ENCODE peak calls at places on chromosomes 16 and 17, in nine cellular contexts. Z, H, Q, Y, O, N, E, U and M are unnamed samples.

GRCh38 chr16:47972246-47972985 is 183.4 kb downstream of the ABCC12 start:
- DNase-seq in H (no peak), N (no peak), U (no peak), Y (no peak), Q (no peak), Z (no peak), O (no peak), E (no peak), M (no peak)

GRCh38 chr16:1093284-1094123 is 2.5 kb downstream of the C1QTNF8 start:
- DNase-seq in Q (peak), O (no peak), N (no peak), Y (no peak), H (no peak), Z (no peak), U (peak), E (no peak), M (no peak)

GRCh38 chr16:61820820-61821219 is 215.4 kb downstream of the CDH8 start:
- DNase-seq in Q (no peak), O (no peak), U (no peak), N (no peak), H (no peak), Z (peak), Y (no peak), E (no peak), M (no peak)

GRCh38 chr16:53910990-53911389 is 207.0 kb downstream of the FTO start:
- DNase-seq in Q (no peak), Y (no peak), O (no peak), N (no peak), Z (no peak), H (no peak), U (no peak), E (no peak), M (no peak)

GRCh38 chr17:77846531-77847085 is 111.9 kb upstream of the TNRC6C start:
- DNase-seq in Z (no peak), Y (no peak), O (no peak), H (no peak), Q (no peak), N (no peak), E (no peak), U (no peak), M (no peak)

GRCh38 chr16:85270365-85270764 is 158.1 kb upstream of the CIBAR2 start:
- DNase-seq in H (no peak), Z (no peak), Q (no peak), U (no peak), N (no peak), Y (no peak), E (no peak), O (no peak), M (no peak)

GRCh38 chr16:63363738-63364137 is 1327.5 kb upstream of the CDH8 start:
- DNase-seq in U (no peak), H (no peak), O (no peak), Q (no peak), Z (no peak), E (no peak), Y (no peak), N (no peak), M (no peak)

GRCh38 chr17:48954300-48954755 is 9.7 kb upstream of the SNF8 start:
- DNase-seq in Z (peak), Y (no peak), O (no peak), U (no peak), N (no peak), E (peak), H (no peak), Q (peak), M (no peak)

GRCh38 chr17:41860254-41860931 is 4.8 kb downstream of the KLHL11 start:
- DNase-seq in N (no peak), H (no peak), Y (no peak), Z (no peak), U (no peak), Q (no peak), E (no peak), O (no peak), M (no peak)

GRCh38 chr16:30904114-30904780 is 7.8 kb downstream of the CTF1 start:
- DNase-seq in O (no peak), N (no peak), E (no peak), H (no peak), U (no peak), Y (no peak), Q (no peak), Z (no peak), M (no peak)

GRCh38 chr17:31680126-31680525 is 178.9 kb downstream of the COPRS start:
- DNase-seq in Z (no peak), E (no peak), N (no peak), Y (no peak), O (no peak), Q (no peak), U (peak), H (no peak), M (no peak)

GRCh38 chr17:61219460-61219859 is 180.2 kb upstream of the TBX2 start:
- DNase-seq in E (peak), U (no peak), Q (peak), O (no peak), Y (no peak), H (no peak), N (peak), Z (no peak), M (no peak)

GRCh38 chr17:27464431-27464830 is 8.2 kb downstream of the KSR1 start:
- DNase-seq in Q (no peak), N (no peak), O (no peak), Y (no peak), Z (no peak), H (no peak), E (no peak), U (no peak), M (no peak)

GRCh38 chr17:79845601-79845949 is 6.3 kb upstream of the CBX4 start:
- DNase-seq in O (no peak), E (no peak), H (no peak), Z (peak), Q (no peak), Y (no peak), N (no peak), U (no peak), M (no peak)

GRCh38 chr17:58997756-58998553 is 108.7 kb downstream of the TRIM37 start:
- DNase-seq in E (no peak), Y (no peak), O (no peak), N (no peak), U (no peak), Q (no peak), H (no peak), Z (peak), M (no peak)

GRCh38 chr16:51607202-51607756 is 456.2 kb upstream of the SALL1 start:
- DNase-seq in Z (no peak), N (no peak), U (no peak), O (no peak), H (no peak), Y (no peak), Q (no peak), E (no peak), M (no peak)

GRCh38 chr17:78226752-78227454 is 4.5 kb upstream of the TMEM235 start:
- DNase-seq in N (no peak), Q (no peak), H (no peak), U (no peak), E (no peak), Z (no peak), O (no peak), Y (peak), M (no peak)

GRCh38 chr17:76905036-76905435 is 36.8 kb downstream of the MGAT5B start:
- DNase-seq in E (no peak), N (no peak), Z (no peak), O (no peak), Y (no peak), U (no peak), H (no peak), Q (no peak), M (no peak)

GRCh38 chr17:74130276-74130675 is 73.2 kb upstream of the RPL38 start:
- DNase-seq in O (no peak), E (no peak), Y (no peak), N (no peak), Z (no peak), H (no peak), Q (no peak), U (no peak), M (no peak)

GRCh38 chr17:50642071-50642721 is 7.5 kb downstream of the ABCC3 start:
- DNase-seq in Y (no peak), Z (no peak), H (no peak), U (no peak), O (no peak), E (no peak), Q (no peak), N (no peak), M (no peak)

GRCh38 chr17:15169676-15170075 is 95.5 kb downstream of the PMP22 start:
- DNase-seq in Y (no peak), U (no peak), N (no peak), E (peak), O (no peak), Z (peak), Q (peak), H (no peak), M (peak)

GRCh38 chr16:87956771-87957279 is 5.6 kb downstream of the BANP start:
- DNase-seq in H (no peak), U (peak), Y (no peak), O (no peak), Q (peak), N (no peak), Z (peak), E (no peak), M (peak)

GRCh38 chr17:78255029-78255656 is 23.7 kb downstream of the TMEM235 start:
- DNase-seq in O (no peak), Y (no peak), N (no peak), E (no peak), Q (no peak), Z (no peak), U (no peak), H (no peak), M (no peak)

GRCh38 chr16:76265434-76266045 is 11.7 kb upstream of the CNTNAP4 start:
- DNase-seq in E (no peak), N (peak), Q (peak), U (peak), Y (peak), Z (peak), H (no peak), O (no peak), M (peak)

GRCh38 chr16:58515871-58516767 is 802 bp downstream of the SETD6 start:
- DNase-seq in O (no peak), Y (no peak), N (peak), Q (peak), Z (peak), E (no peak), H (no peak), U (peak), M (no peak)

GRCh38 chr17:63450551-63450950 is 4.4 kb upstream of the CYB561 start:
- DNase-seq in H (no peak), Y (no peak), O (no peak), E (no peak), N (no peak), Q (no peak), U (no peak), Z (no peak), M (no peak)

GRCh38 chr16:57356547-57356946 is 2.0 kb upstream of the CCL22 start:
- DNase-seq in O (no peak), Z (no peak), Y (no peak), N (no peak), E (no peak), H (no peak), U (no peak), Q (no peak), M (no peak)

GRCh38 chr17:78793415-78793814 is 11.3 kb upstream of the CYTH1 start:
- DNase-seq in H (no peak), N (no peak), Y (no peak), Q (no peak), E (no peak), U (no peak), Z (no peak), O (no peak), M (no peak)

GRCh38 chr16:66044616-66045015 is 321.9 kb upstream of the CDH5 start:
- DNase-seq in Q (no peak), E (no peak), N (no peak), Z (no peak), U (no peak), O (no peak), Y (no peak), H (no peak), M (no peak)

GRCh38 chr16:83954577-83955016 is 1.6 kb downstream of the OSGIN1 start:
- DNase-seq in Z (peak), Q (peak), N (peak), Y (no peak), E (no peak), U (no peak), H (no peak), O (peak), M (peak)

GRCh38 chr16:77963185-77964044 is 58.9 kb upstream of the CLEC3A start:
- DNase-seq in Z (no peak), U (no peak), Y (no peak), N (no peak), O (no peak), Q (no peak), E (no peak), H (no peak), M (no peak)

GRCh38 chr17:79746955-79747507 is 16.3 kb downstream of the ENPP7 start:
- DNase-seq in Y (no peak), N (no peak), Z (no peak), Q (no peak), H (no peak), O (no peak), U (no peak), E (no peak), M (no peak)